ENCODE peak calls at places on chromosomes 11 and 22, in nine cellular contexts. Y, U, S, Z, K, C, A, I and O are unnamed samples.
A peak's percentile ranks its signal among the peaks of the same experiment; 100 is the strongest.

GRCh38 chr11:89498845-89499448 is 7.8 kb upstream of the NOX4 start:
- DNase-seq in Y (no peak), U (no peak), S (peak; percentile 15), Z (no peak), K (no peak), C (no peak), A (no peak), I (peak; percentile 3), O (no peak)

GRCh38 chr11:91730620-91731019 is 494.0 kb upstream of the FAT3 start:
- DNase-seq in Y (no peak), U (no peak), S (no peak), Z (no peak), K (no peak), C (no peak), A (no peak), I (no peak), O (no peak)

GRCh38 chr11:112249871-112250590 is 10.6 kb downstream of the PLET1 start:
- DNase-seq in Y (no peak), U (no peak), S (no peak), Z (no peak), K (no peak), C (no peak), A (no peak), I (no peak), O (no peak)

GRCh38 chr11:123185326-123185725 is 9.7 kb downstream of the CLMP start:
- DNase-seq in Y (no peak), U (no peak), S (no peak), Z (no peak), K (no peak), C (no peak), A (no peak), I (no peak), O (no peak)

GRCh38 chr11:116686891-116687290 is 85.9 kb downstream of the BUD13 start:
- DNase-seq in Y (no peak), U (no peak), S (no peak), Z (no peak), K (peak; percentile 37), C (no peak), A (no peak), I (no peak), O (no peak)

GRCh38 chr11:2376751-2377451 is at the start of gene CD81:
- DNase-seq in Y (no peak), U (peak; percentile 52), S (peak; percentile 52), Z (peak; percentile 64), K (no peak), C (peak; percentile 48), A (peak; percentile 63), I (peak; percentile 38), O (no peak)

GRCh38 chr11:47216141-47216798 is 1.5 kb downstream of the DDB2 start:
- DNase-seq in Y (no peak), U (peak; percentile 79), S (peak; percentile 78), Z (no peak), K (peak; percentile 84), C (peak; percentile 87), A (no peak), I (peak; percentile 85), O (no peak)

GRCh38 chr11:61488651-61489291 is 19.8 kb upstream of the LRRC10B start:
- DNase-seq in Y (no peak), U (peak; percentile 76), S (peak; percentile 86), Z (no peak), K (no peak), C (peak; percentile 34), A (no peak), I (no peak), O (no peak)

GRCh38 chr22:42519544-42520237 is at the start of gene RRP7A:
- DNase-seq in Y (peak; percentile 61), U (peak; percentile 74), S (peak; percentile 92), Z (peak; percentile 77), K (peak; percentile 86), C (peak; percentile 60), A (peak; percentile 90), I (peak; percentile 62), O (peak; percentile 90)

DNA sequence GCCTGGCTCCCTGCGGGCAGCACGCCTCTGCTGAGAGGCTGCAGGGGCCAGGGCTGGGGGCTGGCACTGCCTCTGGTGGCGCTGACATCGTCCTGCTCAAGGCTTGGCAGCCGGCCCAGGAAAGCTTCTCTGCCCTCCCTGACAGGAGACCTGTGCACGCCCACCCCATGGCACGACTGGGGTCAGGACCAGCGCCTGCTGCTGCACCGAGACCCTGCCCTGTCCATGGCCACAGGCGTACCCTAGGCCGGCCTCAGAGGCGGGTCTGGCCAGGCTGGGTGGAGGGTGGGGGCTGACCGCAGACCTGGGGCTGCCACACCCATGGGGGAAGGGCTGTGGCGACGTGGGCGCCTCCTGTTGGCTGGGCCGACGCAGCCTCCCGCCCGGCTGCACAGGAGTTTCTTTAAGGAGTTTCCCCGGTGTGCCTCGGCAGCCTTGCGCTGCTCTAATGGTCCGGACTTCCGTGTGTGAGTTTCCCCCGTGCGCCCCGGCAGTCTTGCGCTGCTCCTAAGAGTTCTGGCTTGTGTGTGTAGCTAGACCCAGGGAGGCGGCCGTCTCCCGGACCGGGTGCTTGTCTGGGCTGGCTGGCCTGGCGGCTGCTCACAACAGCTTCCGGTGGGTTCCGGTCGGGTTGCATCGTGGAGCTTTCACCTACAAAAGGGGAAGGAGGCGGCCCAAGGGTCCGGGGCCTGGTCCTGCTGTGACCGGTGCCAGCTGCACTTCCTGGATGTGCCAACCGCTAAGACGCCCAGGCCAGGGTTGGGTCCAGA is 4.7 kb downstream of the TRABD start:
- DNase-seq in Y (no peak), U (peak; percentile 90), S (peak; percentile 90), Z (no peak), K (peak; percentile 89), C (peak; percentile 56), A (peak; percentile 94), I (peak; percentile 83), O (no peak)
- TF ChIP-seq CTCF in Y (no peak), U (peak; percentile 44), S (peak; percentile 56), Z (peak; percentile 16), K (no peak), C (peak; percentile 26), A (peak; percentile 52), I (peak; percentile 48), O (no peak)

GRCh38 chr11:126186708-126187481 is 24.6 kb downstream of the RPUSD4 start:
- DNase-seq in Y (no peak), U (no peak), S (no peak), Z (no peak), K (no peak), C (no peak), A (peak; percentile 57), I (no peak), O (no peak)
- TF ChIP-seq CTCF in Y (no peak), U (no peak), S (no peak), Z (no peak), K (no peak), C (peak; percentile 9), A (no peak), I (no peak), O (peak; percentile 43)

GRCh38 chr22:50574383-50574755 is 3.9 kb downstream of the CPT1B start:
- DNase-seq in Y (no peak), U (no peak), S (no peak), Z (no peak), K (no peak), C (no peak), A (no peak), I (no peak), O (no peak)

GRCh38 chr22:50575426-50575941 is 2.7 kb downstream of the CPT1B start:
- DNase-seq in Y (no peak), U (no peak), S (no peak), Z (no peak), K (no peak), C (no peak), A (no peak), I (no peak), O (no peak)

GRCh38 chr22:50577697-50577986 is 585 bp downstream of the CPT1B start:
- DNase-seq in Y (no peak), U (no peak), S (no peak), Z (no peak), K (no peak), C (no peak), A (no peak), I (no peak), O (no peak)

GRCh38 chr22:50576806-50577696 is 1.2 kb downstream of the CPT1B start:
- DNase-seq in Y (no peak), U (no peak), S (no peak), Z (no peak), K (no peak), C (no peak), A (no peak), I (no peak), O (no peak)

DNA sequence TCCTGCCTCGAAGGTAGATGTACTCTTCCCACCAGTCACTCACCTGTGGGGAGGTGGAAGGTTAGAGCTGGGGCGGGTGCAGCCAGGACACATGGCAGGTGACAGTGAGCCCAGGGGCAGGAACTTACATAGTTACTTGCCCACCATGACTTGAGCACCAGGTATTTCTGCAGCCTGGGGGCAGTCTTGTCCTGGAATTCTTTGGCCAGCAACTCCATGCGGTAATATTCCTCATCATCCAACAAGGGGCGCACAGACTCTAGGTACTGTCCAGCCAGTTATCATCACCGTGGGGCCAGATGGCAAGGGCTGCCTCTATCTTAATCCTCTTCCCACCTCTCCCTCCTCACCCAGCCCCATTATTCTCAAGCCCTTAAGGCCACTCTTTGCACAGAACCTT is 2.2 kb downstream of the CPT1B start:
- DNase-seq in Y (no peak), U (no peak), S (peak; percentile 55), Z (no peak), K (no peak), C (peak; percentile 71), A (no peak), I (peak; percentile 62), O (no peak)
- TF ChIP-seq CTCF in Y (no peak), U (no peak), S (no peak), Z (no peak), K (no peak), C (peak; percentile 50), A (peak; percentile 30), I (peak; percentile 12), O (peak; percentile 59)

GRCh38 chr11:102793677-102794290 is 4.2 kb downstream of the MMP1 start:
- DNase-seq in Y (no peak), U (no peak), S (peak; percentile 21), Z (no peak), K (no peak), C (no peak), A (no peak), I (no peak), O (no peak)

GRCh38 chr11:102798012-102798746 is at the start of gene MMP1:
- DNase-seq in Y (no peak), U (no peak), S (no peak), Z (no peak), K (no peak), C (peak; percentile 50), A (no peak), I (peak; percentile 39), O (no peak)

GRCh38 chr11:102792604-102793003 is 5.4 kb downstream of the MMP1 start:
- DNase-seq in Y (no peak), U (no peak), S (no peak), Z (no peak), K (no peak), C (no peak), A (no peak), I (no peak), O (no peak)

GRCh38 chr11:102791271-102792036 is 6.5 kb downstream of the MMP1 start:
- DNase-seq in Y (no peak), U (no peak), S (no peak), Z (no peak), K (no peak), C (no peak), A (no peak), I (no peak), O (no peak)

GRCh38 chr11:102794382-102794781 is 3.6 kb downstream of the MMP1 start:
- DNase-seq in Y (no peak), U (no peak), S (no peak), Z (no peak), K (no peak), C (peak; percentile 42), A (no peak), I (peak; percentile 63), O (no peak)
- TF ChIP-seq CTCF in Y (no peak), U (no peak), S (no peak), Z (peak; percentile 23), K (no peak), C (peak; percentile 53), A (peak; percentile 42), I (peak; percentile 28), O (peak; percentile 60)